ENCODE peak calls at places on chromosomes 12 and 14, in five cellular contexts. B, P, E, M and K are unnamed samples.
A peak's percentile ranks its signal among the peaks of the same experiment; 100 is the strongest.

GRCh38 chr14:66117600-66117999 is 368.6 kb upstream of the CCDC196 start:
- DNase-seq in B (peak; percentile 19), P (no peak), E (peak; percentile 77), M (peak; percentile 33), K (peak; percentile 62)

GRCh38 chr12:46368138-46368537 is 4.4 kb downstream of the SLC38A2 start:
- DNase-seq in B (no peak), P (no peak), E (peak; percentile 55), M (no peak), K (no peak)

GRCh38 chr14:23095196-23096108 is at the start of gene C14orf119:
- DNase-seq in B (peak; percentile 100), P (peak; percentile 99), E (peak; percentile 100), M (peak; percentile 99), K (peak; percentile 99)

GRCh38 chr14:20469890-20470858 is 968 bp downstream of the PNP start:
- DNase-seq in B (peak; percentile 55), P (no peak), E (peak; percentile 72), M (peak; percentile 57), K (peak; percentile 45)

GRCh38 chr14:105935384-105935783 is 409.0 kb downstream of the TMEM121 start:
- DNase-seq in B (no peak), P (peak; percentile 30), E (no peak), M (no peak), K (no peak)

GRCh38 chr14:21749306-21749868 is 75.8 kb upstream of the OR4E1 start:
- DNase-seq in B (no peak), P (no peak), E (no peak), M (no peak), K (no peak)

GRCh38 chr12:95146767-95147166 is 70.5 kb downstream of the FGD6 start:
- DNase-seq in B (no peak), P (no peak), E (no peak), M (no peak), K (no peak)

GRCh38 chr14:59306775-59307174 is 118.3 kb downstream of the DAAM1 start:
- DNase-seq in B (peak; percentile 11), P (no peak), E (peak; percentile 86), M (peak; percentile 73), K (peak; percentile 45)

GRCh38 chr12:130829391-130830245 is 9.4 kb downstream of the STX2 start:
- DNase-seq in B (no peak), P (no peak), E (no peak), M (no peak), K (no peak)

GRCh38 chr14:53851394-53852056 is 105.1 kb downstream of the BMP4 start:
- DNase-seq in B (no peak), P (no peak), E (no peak), M (peak; percentile 11), K (peak; percentile 4)

GRCh38 chr12:77315407-77315806 is 250.0 kb upstream of the E2F7 start:
- DNase-seq in B (no peak), P (no peak), E (no peak), M (no peak), K (no peak)

GRCh38 chr14:92058006-92058917 is 18.4 kb upstream of the TRIP11 start:
- DNase-seq in B (no peak), P (no peak), E (no peak), M (no peak), K (no peak)

GRCh38 chr14:73209943-73210342 is 27.4 kb upstream of the PAPLN start:
- DNase-seq in B (peak; percentile 75), P (no peak), E (peak; percentile 85), M (peak; percentile 67), K (no peak)

GRCh38 chr14:64566651-64567122 is 16.9 kb downstream of the PPP1R36 start:
- DNase-seq in B (no peak), P (no peak), E (peak; percentile 40), M (no peak), K (peak; percentile 74)

GRCh38 chr14:94971750-94972149 is 185.6 kb downstream of the DICER1 start:
- DNase-seq in B (no peak), P (no peak), E (peak; percentile 8), M (no peak), K (peak; percentile 60)

GRCh38 chr12:124185970-124186686 is 108.8 kb upstream of the RFLNA start:
- DNase-seq in B (no peak), P (no peak), E (no peak), M (no peak), K (no peak)

GRCh38 chr12:62005615-62006014 is 254.6 kb upstream of the USP15 start:
- DNase-seq in B (no peak), P (no peak), E (no peak), M (no peak), K (no peak)

GRCh38 chr12:63968685-63969084 is 124.2 kb downstream of the SRGAP1 start:
- DNase-seq in B (no peak), P (no peak), E (no peak), M (no peak), K (no peak)

GRCh38 chr14:31006703-31007102 is 18.7 kb upstream of the AP4S1 start:
- DNase-seq in B (no peak), P (no peak), E (no peak), M (no peak), K (no peak)

GRCh38 chr14:75794615-75795038 is 133.6 kb downstream of the TTLL5 start:
- DNase-seq in B (peak; percentile 87), P (no peak), E (peak; percentile 88), M (peak; percentile 72), K (peak; percentile 76)

GRCh38 chr14:56632192-56632591 is 52.6 kb downstream of the TMEM260 start:
- DNase-seq in B (no peak), P (no peak), E (no peak), M (no peak), K (no peak)

GRCh38 chr12:110917961-110918360 is 2.4 kb downstream of the MYL2 start:
- DNase-seq in B (no peak), P (no peak), E (peak; percentile 30), M (no peak), K (no peak)

GRCh38 chr12:53735-54095 is 12.9 kb upstream of the IQSEC3 start:
- DNase-seq in B (no peak), P (no peak), E (no peak), M (no peak), K (no peak)

GRCh38 chr14:105475916-105476845 is 1.6 kb downstream of the CRIP2 start:
- DNase-seq in B (peak; percentile 40), P (no peak), E (peak; percentile 70), M (peak; percentile 18), K (peak; percentile 43)

GRCh38 chr14:35576260-35576659 is 42.3 kb downstream of the INSM2 start:
- DNase-seq in B (no peak), P (no peak), E (peak; percentile 74), M (peak; percentile 6), K (no peak)

GRCh38 chr12:82682326-82682725 is 4.4 kb upstream of the TMTC2 start:
- DNase-seq in B (no peak), P (no peak), E (no peak), M (no peak), K (no peak)

GRCh38 chr14:100341301-100342031 is 18.3 kb downstream of the SLC25A47 start:
- DNase-seq in B (peak; percentile 66), P (no peak), E (peak; percentile 90), M (peak; percentile 95), K (peak; percentile 59)

GRCh38 chr12:39368891-39369290 is 74.0 kb downstream of the KIF21A start:
- DNase-seq in B (no peak), P (no peak), E (no peak), M (no peak), K (no peak)

DNA sequence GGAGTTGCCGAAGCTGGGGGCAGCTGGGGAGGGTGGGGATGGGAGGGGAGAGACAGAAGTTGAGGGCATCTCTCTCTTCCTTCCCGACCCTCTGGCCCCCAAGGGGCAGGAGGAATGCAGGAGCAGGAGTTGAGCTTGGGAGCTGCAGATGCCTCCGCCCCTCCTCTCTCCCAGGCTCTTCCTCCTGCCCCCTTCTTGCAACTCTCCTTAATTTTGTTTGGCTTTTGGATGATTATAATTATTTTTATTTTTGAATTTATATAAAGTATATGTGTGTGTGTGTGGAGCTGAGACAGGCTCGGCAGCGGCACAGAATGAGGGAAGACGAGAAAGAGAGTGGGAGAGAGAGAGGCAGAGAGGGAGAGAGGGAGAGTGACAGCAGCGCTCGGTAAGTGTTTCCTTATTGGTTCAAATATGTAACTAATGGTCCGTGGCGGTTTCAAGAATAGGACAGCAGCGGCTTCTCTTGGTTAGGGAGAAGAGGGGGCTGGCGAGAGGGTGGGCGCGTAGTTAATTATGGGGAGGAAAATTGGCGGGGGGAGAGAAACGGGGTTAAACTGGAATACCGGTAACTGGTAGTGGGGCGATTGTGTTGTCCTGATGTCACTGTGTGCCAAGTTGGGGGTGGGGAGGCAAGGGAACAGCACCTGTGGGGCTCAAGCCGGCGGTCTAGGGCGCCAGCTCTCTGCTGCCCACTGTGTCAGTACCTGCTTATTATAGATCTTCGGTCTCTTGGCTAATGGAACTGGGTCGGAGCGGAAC is 8.4 kb downstream of the HOXC8 start:
- DNase-seq in B (no peak), P (no peak), E (no peak), M (no peak), K (no peak)
- TF ChIP-seq CTCF in B (no peak), P (no peak), E (no peak), M (no peak), K (peak; percentile 24)

GRCh38 chr14:101796479-101796878 is 35.0 kb downstream of the PPP2R5C start:
- DNase-seq in B (no peak), P (no peak), E (no peak), M (no peak), K (no peak)

GRCh38 chr14:101789222-101789621 is 27.7 kb downstream of the PPP2R5C start:
- DNase-seq in B (no peak), P (no peak), E (no peak), M (no peak), K (no peak)

GRCh38 chr14:101790232-101790631 is 28.7 kb downstream of the PPP2R5C start:
- DNase-seq in B (no peak), P (no peak), E (no peak), M (no peak), K (no peak)

GRCh38 chr14:101788016-101788695 is 26.6 kb downstream of the PPP2R5C start:
- DNase-seq in B (no peak), P (no peak), E (no peak), M (no peak), K (peak; percentile 33)

DNA sequence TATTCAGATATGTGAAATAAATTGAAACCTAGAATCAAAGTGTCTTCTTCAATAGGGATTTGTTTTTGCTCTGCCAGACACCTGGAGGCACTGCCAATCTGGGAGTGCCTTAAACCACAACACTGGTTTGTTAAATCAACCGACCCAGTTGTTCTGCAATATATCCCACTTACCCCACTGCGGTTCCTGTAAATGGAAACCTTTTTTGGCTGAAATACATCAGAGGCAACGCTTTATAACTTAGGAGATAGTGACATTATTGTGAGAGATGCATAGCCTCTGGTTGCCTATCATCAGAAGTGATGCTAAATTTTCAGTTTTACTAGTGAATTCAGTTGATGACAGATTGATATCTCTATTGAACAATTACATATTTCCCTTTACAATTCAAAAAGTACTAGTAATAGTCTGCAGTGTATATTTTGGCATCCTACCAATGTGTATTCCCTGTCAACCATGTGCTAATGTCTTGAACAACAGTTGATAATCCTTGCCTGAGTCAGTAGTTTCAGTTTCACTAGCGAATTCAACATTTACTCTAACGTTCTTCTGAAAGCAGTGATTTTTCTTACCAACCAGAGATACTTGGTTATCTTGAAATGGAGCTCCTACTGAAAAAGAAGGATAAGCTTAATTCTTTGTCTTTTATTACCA is 30.5 kb downstream of the PPP2R5C start:
- DNase-seq in B (peak; percentile 80), P (no peak), E (peak; percentile 71), M (peak; percentile 78), K (peak; percentile 58)
- H3K4me3 ChIP-seq in B (peak overlapping the region; percentile 41), P (peak overlapping the region; percentile 43), E (peak overlapping the region; percentile 53), M (peak overlapping the region; percentile 37), K (peak overlapping the region; percentile 23)

GRCh38 chr14:55136868-55137785 is 8.1 kb downstream of the LGALS3 start:
- DNase-seq in B (peak; percentile 89), P (peak; percentile 73), E (peak; percentile 95), M (peak; percentile 88), K (peak; percentile 83)
- TF ChIP-seq CTCF in B (no peak), P (no peak), E (peak; percentile 39), M (peak; percentile 16), K (peak; percentile 40)

GRCh38 chr12:81079280-81080076 is 1.6 kb downstream of the ACSS3 start:
- DNase-seq in B (no peak), P (no peak), E (no peak), M (no peak), K (no peak)
- H3K4me3 ChIP-seq in B (peak overlapping the region; percentile 74), P (peak overlapping the region; percentile 94), E (no peak overlapping the region), M (no peak overlapping the region), K (no peak overlapping the region)